ENCODE peak calls at places on chromosomes 5 and 9, in five cellular contexts. One of them, this sample, is unnamed.

GRCh38 chr9:134669556-134669955 is 28.0 kb downstream of the COL5A1 start:
- DNase-seq in HEK293T: no peak
- DNase-seq in ACHN: no peak
- DNase-seq in stromal cell of bone marrow: no peak
- DNase-seq in astrocyte of the cerebellum: no peak
- DNase-seq in this sample: no peak

GRCh38 chr9:108802967-108803366 is 52.8 kb downstream of the ACTL7B start:
- DNase-seq in HEK293T: no peak
- DNase-seq in ACHN: no peak
- DNase-seq in stromal cell of bone marrow: no peak
- DNase-seq in astrocyte of the cerebellum: no peak
- DNase-seq in this sample: no peak

GRCh38 chr5:73909474-73909873 is 283.5 kb downstream of the ARHGEF28 start:
- DNase-seq in HEK293T: no peak
- DNase-seq in ACHN: no peak
- DNase-seq in stromal cell of bone marrow: no peak
- DNase-seq in astrocyte of the cerebellum: no peak
- DNase-seq in this sample: no peak

GRCh38 chr5:61884242-61884855 is 421.7 kb upstream of the KIF2A start:
- DNase-seq in HEK293T: no peak
- DNase-seq in ACHN: no peak
- DNase-seq in stromal cell of bone marrow: no peak
- DNase-seq in astrocyte of the cerebellum: no peak
- DNase-seq in this sample: no peak

GRCh38 chr5:115778417-115778816 is 38.0 kb downstream of the CDO1 start:
- DNase-seq in HEK293T: no peak
- DNase-seq in ACHN: no peak
- DNase-seq in stromal cell of bone marrow: peak; percentile 54
- DNase-seq in astrocyte of the cerebellum: no peak
- DNase-seq in this sample: no peak

GRCh38 chr9:111438576-111439235 is 45.5 kb downstream of the ECPAS start:
- DNase-seq in HEK293T: no peak
- DNase-seq in ACHN: no peak
- DNase-seq in stromal cell of bone marrow: no peak
- DNase-seq in astrocyte of the cerebellum: peak; percentile 64
- DNase-seq in this sample: no peak

GRCh38 chr9:38713426-38713825 is 6.5 kb downstream of the FAM240B start:
- DNase-seq in HEK293T: no peak
- DNase-seq in ACHN: no peak
- DNase-seq in stromal cell of bone marrow: peak; percentile 66
- DNase-seq in astrocyte of the cerebellum: peak; percentile 59
- DNase-seq in this sample: peak; percentile 68

GRCh38 chr5:158590936-158591863 is 508.5 kb downstream of the EBF1 start:
- DNase-seq in HEK293T: peak; percentile 17
- DNase-seq in ACHN: no peak
- DNase-seq in stromal cell of bone marrow: no peak
- DNase-seq in astrocyte of the cerebellum: peak; percentile 49
- DNase-seq in this sample: peak; percentile 83

GRCh38 chr9:12808569-12808968 is 33.7 kb downstream of the LURAP1L start:
- DNase-seq in HEK293T: no peak
- DNase-seq in ACHN: no peak
- DNase-seq in stromal cell of bone marrow: no peak
- DNase-seq in astrocyte of the cerebellum: no peak
- DNase-seq in this sample: no peak

GRCh38 chr5:166370928-166371690 is 1920.3 kb upstream of the WWC1 start:
- DNase-seq in HEK293T: no peak
- DNase-seq in ACHN: peak; percentile 33
- DNase-seq in stromal cell of bone marrow: peak; percentile 10
- DNase-seq in astrocyte of the cerebellum: peak; percentile 16
- DNase-seq in this sample: no peak

GRCh38 chr5:15234366-15234765 is 265.6 kb upstream of the FBXL7 start:
- DNase-seq in HEK293T: no peak
- DNase-seq in ACHN: no peak
- DNase-seq in stromal cell of bone marrow: no peak
- DNase-seq in astrocyte of the cerebellum: no peak
- DNase-seq in this sample: no peak

This sample was measured in AG09319.